ENCODE peak calls at places on chromosomes 11 and 22, in five cellular contexts. Z, Q, R, T and P are unnamed samples.

GRCh38 chr11:61892085-61892370 is 683 bp upstream of the FADS3 start:
- DNase-seq in Q (no peak), R (no peak), Z (no peak), T (no peak), P (no peak)

GRCh38 chr11:44822369-44822768 is 95.6 kb downstream of the TSPAN18 start:
- DNase-seq in R (no peak), T (no peak), Q (no peak), Z (no peak), P (no peak)

GRCh38 chr11:44456544-44457270 is 108.8 kb upstream of the CD82 start:
- DNase-seq in T (no peak), Q (no peak), R (no peak), Z (peak; percentile 18), P (no peak)

GRCh38 chr22:34841321-34841901 is 224.5 kb upstream of the ISX start:
- DNase-seq in R (no peak), T (no peak), Q (no peak), Z (no peak), P (no peak)

GRCh38 chr22:39300198-39300830 is 19.1 kb downstream of the RPL3 start:
- DNase-seq in R (no peak), Z (no peak), Q (no peak), T (no peak), P (no peak)

GRCh38 chr11:78100276-78101040 is 20.8 kb upstream of the NDUFC2 start:
- DNase-seq in R (no peak), T (no peak), Q (no peak), Z (no peak), P (no peak)

GRCh38 chr11:82924522-82925224 is 23.1 kb downstream of the DDIAS start:
- DNase-seq in T (no peak), Z (no peak), R (no peak), Q (no peak), P (no peak)

GRCh38 chr22:49937758-49938564 is 19.5 kb downstream of the CRELD2 start:
- DNase-seq in Z (no peak), R (no peak), Q (no peak), T (no peak), P (no peak)

GRCh38 chr11:65920035-65920802 is 993 bp downstream of the DRAP1 start:
- DNase-seq in T (no peak), Q (no peak), R (no peak), Z (no peak), P (no peak)

GRCh38 chr22:37098976-37099577 is 10.4 kb downstream of the TMPRSS6 start:
- DNase-seq in Z (no peak), R (no peak), Q (no peak), T (no peak), P (no peak)

GRCh38 chr11:75815345-75815983 is 454 bp downstream of the UVRAG start:
- DNase-seq in T (peak; percentile 25), R (no peak), Z (no peak), Q (peak; percentile 25), P (no peak)
- H3K4me3 ChIP-seq in T (peak overlapping the region; percentile 81), R (peak overlapping the region; percentile 79), Z (peak overlapping the region; percentile 69), Q (peak overlapping the region; percentile 84), P (peak overlapping the region; percentile 94)

GRCh38 chr22:27596133-27596905 is 205.2 kb downstream of the MN1 start:
- DNase-seq in Q (no peak), T (no peak), Z (no peak), R (no peak), P (no peak)

GRCh38 chr22:27598792-27599191 is 202.8 kb downstream of the MN1 start:
- DNase-seq in Z (no peak), R (no peak), T (no peak), Q (no peak), P (no peak)

GRCh38 chr22:27594474-27595134 is 207.0 kb downstream of the MN1 start:
- DNase-seq in T (no peak), R (no peak), Q (no peak), Z (no peak), P (no peak)

GRCh38 chr22:27601195-27601594 is 200.4 kb downstream of the MN1 start:
- DNase-seq in T (no peak), Z (no peak), R (no peak), Q (no peak), P (no peak)

GRCh38 chr22:27597703-27598444 is 203.7 kb downstream of the MN1 start:
- DNase-seq in R (no peak), Q (peak; percentile 54), Z (peak; percentile 41), T (no peak), P (no peak)
- TF ChIP-seq CTCF in R (no peak), Q (peak; percentile 15), Z (no peak), T (no peak), P (peak; percentile 1)

GRCh38 chr11:128448487-128448886 is 138.9 kb downstream of the ETS1 start:
- DNase-seq in Q (peak; percentile 58), R (no peak), Z (peak; percentile 94), T (peak; percentile 77), P (no peak)
- H3K4me3 ChIP-seq in Q (no peak overlapping the region), R (no peak overlapping the region), Z (peak overlapping the region; percentile 12), T (no peak overlapping the region), P (no peak overlapping the region)

GRCh38 chr11:57815877-57816276 is 54.3 kb downstream of the CTNND1 start:
- DNase-seq in R (no peak), Q (no peak), T (no peak), Z (no peak), P (no peak)
- TF ChIP-seq CTCF in R (no peak), Q (no peak), T (no peak), Z (no peak), P (no peak)

GRCh38 chr11:31798057-31799035 is 12.8 kb downstream of the PAX6 start:
- DNase-seq in Q (no peak), T (no peak), Z (no peak), R (no peak), P (no peak)
- H3K4me3 ChIP-seq in Q (no peak overlapping the region), T (no peak overlapping the region), Z (no peak overlapping the region), R (no peak overlapping the region), P (peak overlapping the region; percentile 28)

DNA sequence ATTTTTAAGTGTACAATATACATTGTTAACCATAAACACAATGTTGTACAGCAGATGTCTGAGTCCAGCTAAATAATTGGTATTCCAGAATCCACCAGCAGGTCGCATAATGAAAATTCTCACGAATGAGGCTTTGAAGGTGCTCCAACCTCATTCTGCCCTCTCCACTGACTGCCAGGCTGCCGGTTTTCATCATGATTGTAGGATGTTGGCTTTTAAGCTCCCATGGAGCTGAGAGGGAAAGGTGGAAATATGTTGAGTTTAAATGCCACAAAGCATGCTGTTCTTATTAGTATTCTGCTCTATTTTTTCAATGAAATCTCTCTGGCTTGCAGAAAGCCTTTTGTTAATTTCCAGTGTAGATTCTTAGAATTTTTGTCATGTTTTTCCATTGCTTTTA is 337.2 kb upstream of the DDI1 start:
- DNase-seq in Z (no peak), T (no peak), Q (no peak), R (no peak), P (no peak)
- TF ChIP-seq CTCF in Z (no peak), T (peak; percentile 34), Q (no peak), R (peak; percentile 20), P (peak; percentile 15)

DNA sequence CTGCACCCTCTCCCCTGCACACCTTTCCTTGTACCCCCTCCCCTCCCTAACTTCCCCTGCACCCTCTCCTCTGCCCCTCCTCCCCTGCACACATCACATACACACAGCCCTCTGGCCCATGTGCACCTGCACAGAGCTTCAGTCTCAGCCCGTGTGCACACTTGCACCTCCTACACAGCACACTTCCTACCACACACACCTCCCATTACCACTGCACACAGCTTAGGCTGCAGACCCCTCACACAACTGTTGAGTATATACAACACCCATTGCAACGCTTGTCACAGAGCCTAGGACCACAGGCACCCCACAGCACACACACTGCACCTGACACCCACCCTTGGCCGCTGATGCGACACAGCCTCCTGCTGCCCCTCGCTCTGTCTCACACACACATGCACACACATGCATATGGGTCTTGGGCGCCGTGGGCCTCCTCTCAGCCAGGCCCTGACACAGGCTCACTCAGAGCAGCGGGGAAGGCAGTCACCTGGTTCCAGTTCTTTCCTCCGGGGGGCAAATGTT is 404 bp downstream of the SIGIRR start:
- DNase-seq in Z (no peak), T (no peak), Q (no peak), R (no peak), P (no peak)
- H3K4me3 ChIP-seq in Z (no peak overlapping the region), T (no peak overlapping the region), Q (no peak overlapping the region), R (no peak overlapping the region), P (no peak overlapping the region)